ENCODE peak calls at places on chromosome 16, in six cellular contexts. O is A549, I is K562, N is GM12878, V is HEK293T, Y is HepG2. W is an unnamed sample.

GRCh38 chr16:82034981-82035612 is at the start of gene HSD17B2:
- DNase-seq in Y (peak; percentile 92), O (peak; percentile 21), I (no peak), N (no peak), V (no peak), W (peak; percentile 7)

GRCh38 chr16:57893559-57894389 is 77.2 kb downstream of the CNGB1 start:
- DNase-seq in Y (peak; percentile 99), N (no peak), V (no peak), I (no peak), O (peak; percentile 86), W (peak; percentile 91)

GRCh38 chr16:67613808-67614207 is 31.1 kb upstream of the CARMIL2 start:
- DNase-seq in O (no peak), Y (peak; percentile 29), V (no peak), N (no peak), I (no peak), W (no peak)

GRCh38 chr16:7511549-7512260 is 179.1 kb downstream of the RBFOX1 start:
- DNase-seq in O (no peak), N (no peak), I (no peak), V (no peak), Y (no peak), W (no peak)

GRCh38 chr16:27097671-27098275 is 31.0 kb downstream of the C16orf82 start:
- DNase-seq in I (no peak), O (no peak), V (no peak), N (no peak), Y (no peak), W (no peak)

GRCh38 chr16:3454093-3454492 is 10.6 kb downstream of the NAA60 start:
- DNase-seq in O (no peak), Y (peak; percentile 45), N (no peak), I (no peak), V (no peak), W (peak; percentile 8)

GRCh38 chr16:74607310-74607966 is 524 bp upstream of the GLG1 start:
- DNase-seq in I (no peak), V (no peak), Y (peak; percentile 68), O (no peak), N (no peak), W (no peak)

GRCh38 chr16:82735176-82735575 is 108.4 kb downstream of the CDH13 start:
- DNase-seq in O (no peak), V (no peak), N (no peak), Y (no peak), I (no peak), W (no peak)

GRCh38 chr16:68351991-68352431 is 41.2 kb downstream of the PRMT7 start:
- DNase-seq in O (no peak), Y (no peak), V (no peak), N (no peak), I (no peak), W (no peak)

GRCh38 chr16:85057212-85057889 is 29.8 kb downstream of the KIAA0513 start:
- DNase-seq in V (peak; percentile 62), I (peak; percentile 89), N (no peak), O (peak; percentile 72), Y (peak; percentile 48), W (no peak)
- TF ChIP-seq BHLHE40 in V (no peak), I (no peak), N (no peak), O (no peak), Y (no peak), W (no peak)

GRCh38 chr16:54926166-54926838 is 4.4 kb upstream of the IRX5 start:
- DNase-seq in V (no peak), O (no peak), N (no peak), Y (no peak), I (no peak), W (peak; percentile 33)
- TF ChIP-seq BHLHE40 in V (no peak), O (no peak), N (no peak), Y (no peak), I (no peak), W (no peak)

DNA sequence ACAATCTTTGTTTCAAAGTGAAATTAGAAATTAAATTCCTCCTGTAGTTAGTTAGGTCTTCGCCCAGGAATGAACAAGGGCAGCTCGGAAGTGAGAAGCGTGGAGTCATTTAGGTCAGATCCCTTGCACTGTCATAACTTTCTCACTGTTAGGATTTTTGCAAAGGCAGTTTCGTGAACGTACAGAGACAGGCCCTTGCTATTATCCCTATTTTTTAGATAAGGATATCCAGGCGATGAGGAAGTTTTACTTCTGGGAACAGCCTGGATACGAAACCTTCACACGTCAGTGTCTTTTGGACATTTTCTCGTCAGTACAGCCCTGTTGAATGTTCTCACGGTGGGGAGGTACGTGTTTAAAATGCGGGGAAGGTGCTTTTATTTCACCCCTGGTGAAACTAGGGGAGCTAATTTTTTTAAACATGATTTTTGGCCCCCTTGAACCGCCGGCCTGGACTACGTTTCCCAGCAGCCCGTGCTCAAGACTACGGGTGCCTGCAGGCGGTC is 288 bp upstream of the RBL2 start:
- DNase-seq in Y (peak; percentile 76), V (peak; percentile 86), O (peak; percentile 71), N (no peak), I (no peak), W (peak; percentile 75)
- TF ChIP-seq BHLHE40 in Y (no peak), V (no peak), O (no peak), N (no peak), I (no peak), W (no peak)

GRCh38 chr16:14303182-14303618 is 232.1 kb downstream of the MRTFB start:
- DNase-seq in I (peak; percentile 23), N (no peak), V (no peak), Y (no peak), O (no peak), W (peak; percentile 36)
- TF ChIP-seq BHLHE40 in I (no peak), N (no peak), V (no peak), Y (no peak), O (no peak), W (no peak)

DNA sequence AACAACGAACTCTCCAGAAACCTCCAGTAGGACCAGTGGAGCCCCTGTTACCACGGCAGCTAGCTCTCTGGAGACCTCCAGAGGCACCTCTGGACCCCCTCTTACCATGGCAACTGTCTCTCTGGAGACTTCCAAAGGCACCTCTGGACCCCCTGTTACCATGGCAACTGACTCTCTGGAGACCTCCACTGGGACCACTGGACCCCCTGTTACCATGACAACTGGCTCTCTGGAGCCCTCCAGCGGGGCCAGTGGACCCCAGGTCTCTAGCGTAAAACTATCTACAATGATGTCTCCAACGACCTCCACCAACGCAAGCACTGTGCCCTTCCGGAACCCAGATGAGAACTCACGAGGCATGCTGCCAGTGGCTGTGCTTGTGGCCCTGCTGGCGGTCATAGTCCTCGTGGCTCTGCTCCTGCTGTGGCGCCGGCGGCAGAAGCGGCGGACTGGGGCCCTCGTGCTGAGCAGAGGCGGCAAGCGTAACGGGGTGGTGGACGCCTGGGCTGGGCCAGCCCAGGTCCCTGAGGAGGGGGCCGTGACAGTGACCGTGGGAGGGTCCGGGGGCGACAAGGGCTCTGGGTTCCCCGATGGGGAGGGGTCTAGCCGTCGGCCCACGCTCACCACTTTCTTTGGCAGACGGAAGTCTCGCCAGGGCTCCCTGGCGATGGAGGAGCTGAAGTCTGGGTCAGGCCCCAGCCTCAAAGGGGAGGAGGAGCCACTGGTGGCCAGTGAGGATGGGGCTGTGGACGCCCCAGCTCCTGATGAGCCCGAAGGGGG is 1.3 kb downstream of the SPN start:
- DNase-seq in N (no peak), I (peak; percentile 84), V (no peak), Y (no peak), O (no peak), W (no peak)
- TF ChIP-seq BHLHE40 in N (peak; percentile 59), I (peak; percentile 6), V (no peak), Y (no peak), O (no peak), W (no peak)

GRCh38 chr16:89408315-89408714 is 82.0 kb downstream of the ANKRD11 start:
- DNase-seq in I (no peak), V (no peak), Y (no peak), O (no peak), N (no peak), W (no peak)

GRCh38 chr16:89410794-89411309 is 79.5 kb downstream of the ANKRD11 start:
- DNase-seq in Y (peak; percentile 34), V (no peak), N (no peak), I (no peak), O (no peak), W (peak; percentile 86)

GRCh38 chr16:89407925-89408300 is 82.4 kb downstream of the ANKRD11 start:
- DNase-seq in I (no peak), Y (no peak), V (no peak), O (no peak), N (no peak), W (no peak)

GRCh38 chr16:89410322-89410721 is 80.0 kb downstream of the ANKRD11 start:
- DNase-seq in Y (no peak), I (no peak), V (no peak), N (no peak), O (no peak), W (no peak)

DNA sequence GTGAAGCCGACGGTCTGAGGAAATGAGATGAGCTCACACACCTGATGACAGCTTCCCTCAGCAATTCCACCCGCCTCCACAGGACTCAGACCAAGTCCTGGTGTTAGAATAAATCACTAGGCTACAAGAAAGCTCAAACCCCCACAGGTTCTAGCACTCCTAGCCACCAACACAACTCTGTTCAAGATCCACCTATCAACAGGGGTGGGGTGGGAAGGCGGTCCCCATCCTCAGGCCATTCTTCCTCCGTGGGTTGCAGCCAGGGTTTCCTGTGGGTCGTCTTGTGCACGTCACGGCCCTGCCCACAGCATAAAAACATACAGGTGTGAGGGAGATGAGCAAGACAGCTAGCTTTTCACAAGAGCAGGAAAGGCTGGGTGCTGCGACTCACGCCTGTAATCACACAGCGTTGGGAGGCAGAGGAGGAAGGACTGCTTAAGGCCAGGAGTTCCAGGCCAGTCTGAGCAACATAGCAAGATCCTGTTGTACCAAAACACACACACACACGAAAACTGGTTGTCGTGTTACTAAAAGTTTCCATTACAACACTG is 81.1 kb downstream of the ANKRD11 start:
- DNase-seq in V (no peak), O (no peak), I (no peak), N (no peak), Y (no peak), W (peak; percentile 71)
- TF ChIP-seq BHLHE40 in V (no peak), O (no peak), I (no peak), N (no peak), Y (no peak), W (no peak)

DNA sequence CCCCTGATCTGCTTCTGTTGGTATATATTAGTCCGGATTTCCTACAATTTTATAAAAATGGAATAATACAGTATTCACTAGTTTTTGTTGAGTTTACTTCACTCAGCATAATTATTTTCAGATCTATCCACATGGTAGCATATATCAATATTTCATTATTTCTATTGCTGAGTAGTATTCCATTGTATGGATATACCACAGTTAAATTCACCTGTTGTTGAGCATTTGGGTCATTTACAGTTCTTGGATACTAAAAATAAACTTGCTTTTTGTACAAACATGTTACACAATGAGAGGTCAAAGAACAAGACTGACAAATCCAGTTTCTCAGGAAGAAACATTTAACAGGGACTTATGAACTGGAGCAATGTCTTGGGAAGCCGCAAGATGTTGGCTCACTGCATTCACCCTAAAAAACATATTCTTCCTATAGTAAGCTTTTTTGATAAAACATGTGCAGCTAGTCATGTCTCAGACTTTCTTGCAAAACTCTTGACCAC is 126.9 kb upstream of the HS3ST2 start:
- DNase-seq in V (no peak), O (no peak), Y (no peak), N (no peak), I (no peak), W (no peak)
- TF ChIP-seq BHLHE40 in V (no peak), O (no peak), Y (no peak), N (no peak), I (no peak), W (no peak)

W was measured in IMR-90.